ENCODE peak calls at places on chromosomes 13 and 19, in nine cellular contexts. F, N, M, W, U, H, Z, R and D are unnamed samples.

GRCh38 chr13:23667750-23668149 is 97.5 kb downstream of the TNFRSF19 start:
- DNase-seq in R (no peak), U (no peak), N (no peak), H (no peak), Z (no peak), W (no peak), M (no peak), F (peak), D (no peak)

GRCh38 chr13:40333238-40333637 is 333.2 kb downstream of the FOXO1 start:
- DNase-seq in N (no peak), W (no peak), H (no peak), R (no peak), U (no peak), M (peak), Z (no peak), F (no peak), D (no peak)

GRCh38 chr19:43777163-43777700 is 3.5 kb downstream of the KCNN4 start:
- DNase-seq in F (no peak), N (no peak), Z (no peak), W (no peak), R (no peak), U (no peak), H (no peak), M (no peak), D (peak)

GRCh38 chr19:48418317-48419064 is 25.0 kb downstream of the GRIN2D start:
- DNase-seq in H (no peak), M (no peak), U (peak), F (no peak), R (no peak), W (no peak), N (no peak), Z (no peak), D (no peak)

GRCh38 chr19:10095948-10096614 is 6.4 kb downstream of the ANGPTL6 start:
- DNase-seq in H (peak), W (peak), M (peak), Z (peak), N (peak), U (peak), R (peak), F (peak), D (peak)

GRCh38 chr19:53772943-53773342 is 51.2 kb downstream of the NLRP12 start:
- DNase-seq in Z (peak), W (no peak), F (peak), M (peak), R (peak), N (no peak), U (peak), H (no peak), D (no peak)

GRCh38 chr19:45809643-45810159 is 5.4 kb downstream of the RSPH6A start:
- DNase-seq in N (no peak), U (peak), W (no peak), H (no peak), F (no peak), R (no peak), Z (peak), M (no peak), D (no peak)

GRCh38 chr13:36323951-36324566 is 22.1 kb downstream of the SPART start:
- DNase-seq in N (no peak), F (no peak), Z (no peak), W (no peak), H (no peak), U (peak), R (no peak), M (no peak), D (no peak)

GRCh38 chr19:2546128-2547032 is 70.5 kb downstream of the GADD45B start:
- DNase-seq in M (peak), N (peak), U (no peak), Z (no peak), F (peak), H (peak), W (peak), R (peak), D (peak)

GRCh38 chr13:102586615-102587014 is 10.2 kb upstream of the TPP2 start:
- DNase-seq in W (no peak), N (no peak), R (no peak), F (no peak), M (no peak), Z (no peak), H (no peak), U (no peak), D (no peak)

GRCh38 chr13:100707818-100708740 is 33.5 kb upstream of the TMTC4 start:
- DNase-seq in Z (no peak), U (no peak), F (no peak), M (no peak), W (no peak), H (no peak), R (no peak), N (no peak), D (no peak)

GRCh38 chr19:30318261-30318660 is 53.9 kb upstream of the ZNF536 start:
- DNase-seq in U (no peak), Z (no peak), R (no peak), M (no peak), F (no peak), N (peak), H (no peak), W (no peak), D (no peak)

GRCh38 chr13:27466513-27466912 is 16.1 kb upstream of the MTIF3 start:
- DNase-seq in W (no peak), N (no peak), Z (no peak), F (no peak), U (no peak), H (no peak), M (no peak), R (no peak), D (no peak)

GRCh38 chr13:34308725-34309124 is 490.8 kb downstream of the RFC3 start:
- DNase-seq in Z (no peak), R (no peak), M (no peak), W (no peak), U (no peak), H (no peak), N (no peak), F (no peak), D (no peak)

GRCh38 chr19:17325881-17326594 is 8.6 kb downstream of the ANO8 start:
- DNase-seq in R (no peak), H (no peak), U (no peak), N (no peak), W (no peak), F (no peak), Z (no peak), M (no peak), D (no peak)

GRCh38 chr13:27920677-27921420 is 1.0 kb downstream of the PDX1 start:
- DNase-seq in W (no peak), H (no peak), U (peak), Z (no peak), R (no peak), N (no peak), M (no peak), F (peak), D (no peak)

GRCh38 chr19:34480491-34480890 is 1.1 kb upstream of the WTIP start:
- DNase-seq in Z (no peak), R (no peak), H (no peak), F (no peak), W (no peak), U (no peak), N (no peak), M (no peak), D (no peak)

GRCh38 chr13:30373727-30374126 is 48.6 kb upstream of the UBE2L5 start:
- DNase-seq in W (no peak), R (no peak), U (no peak), M (no peak), N (no peak), Z (no peak), H (peak), F (no peak), D (no peak)

GRCh38 chr19:32924200-32924599 is 47.6 kb downstream of the CEP89 start:
- DNase-seq in M (peak), F (no peak), H (no peak), U (peak), R (no peak), N (no peak), Z (peak), W (no peak), D (no peak)

GRCh38 chr19:36973021-36973843 is 57.1 kb downstream of the ZNF568 start:
- DNase-seq in H (peak), N (peak), U (no peak), F (no peak), R (peak), W (peak), M (peak), Z (peak), D (peak)

GRCh38 chr13:83515267-83515666 is 367.0 kb downstream of the SLITRK1 start:
- DNase-seq in R (no peak), Z (no peak), U (peak), M (no peak), H (no peak), N (no peak), F (no peak), W (no peak), D (no peak)

GRCh38 chr13:97879646-97880297 is 73.7 kb upstream of the IPO5 start:
- DNase-seq in W (no peak), U (peak), Z (peak), M (no peak), H (no peak), N (no peak), R (no peak), F (no peak), D (no peak)

GRCh38 chr19:17525141-17525540 is 13.7 kb downstream of the PGLS start:
- DNase-seq in N (no peak), Z (no peak), U (no peak), M (no peak), F (no peak), H (no peak), R (no peak), W (no peak), D (no peak)

GRCh38 chr13:28022848-28023518 is 34.5 kb upstream of the URAD start:
- DNase-seq in F (peak), N (no peak), U (no peak), M (no peak), Z (no peak), R (no peak), W (no peak), H (no peak), D (no peak)

GRCh38 chr13:42215578-42216421 is 56.2 kb upstream of the AKAP11 start:
- DNase-seq in H (no peak), F (peak), R (no peak), Z (peak), N (no peak), W (no peak), M (peak), U (peak), D (no peak)

GRCh38 chr13:39602614-39603366 is at the start of gene LHFPL6:
- DNase-seq in Z (peak), M (peak), U (peak), F (peak), N (peak), R (peak), H (peak), W (peak), D (peak)

GRCh38 chr13:95480131-95480545 is 72.4 kb upstream of the CLDN10 start:
- DNase-seq in M (no peak), F (no peak), U (no peak), R (no peak), N (no peak), Z (no peak), H (peak), W (no peak), D (peak)

GRCh38 chr19:28024920-28025319 is 1188.0 kb downstream of the UQCRFS1 start:
- DNase-seq in R (no peak), F (no peak), N (no peak), U (no peak), W (no peak), M (no peak), H (no peak), Z (no peak), D (no peak)

GRCh38 chr13:110592670-110593069 is 22.7 kb upstream of the NAXD start:
- DNase-seq in M (no peak), U (no peak), R (no peak), Z (no peak), H (no peak), W (no peak), F (no peak), N (no peak), D (no peak)

GRCh38 chr19:1854542-1855039 is 6.3 kb upstream of the REXO1 start:
- DNase-seq in F (peak), Z (no peak), U (no peak), M (peak), W (peak), H (no peak), N (no peak), R (no peak), D (no peak)

GRCh38 chr19:12696366-12697335 is at the start of gene FBXW9:
- DNase-seq in Z (peak), W (peak), N (peak), F (peak), M (peak), H (peak), R (peak), U (peak), D (peak)

GRCh38 chr19:31349160-31349881 is at the start of gene TSHZ3:
- DNase-seq in F (peak), N (peak), Z (no peak), M (peak), W (peak), U (peak), H (peak), R (peak), D (peak)

GRCh38 chr13:36130542-36131214 is 504 bp downstream of the DCLK1 start:
- DNase-seq in W (peak), Z (no peak), F (peak), R (peak), H (peak), M (no peak), U (no peak), N (no peak), D (peak)

GRCh38 chr13:47886314-47886713 is 114.8 kb downstream of the SUCLA2 start:
- DNase-seq in Z (no peak), M (no peak), U (no peak), H (no peak), F (no peak), N (no peak), W (no peak), R (no peak), D (no peak)

GRCh38 chr13:22198656-22199217 is 527.9 kb downstream of the FGF9 start:
- DNase-seq in F (no peak), Z (no peak), M (no peak), H (no peak), N (no peak), U (no peak), R (no peak), W (no peak), D (no peak)

GRCh38 chr13:28761586-28761985 is 42.8 kb upstream of the SLC46A3 start:
- DNase-seq in W (no peak), M (no peak), F (no peak), U (no peak), N (no peak), H (no peak), R (no peak), Z (no peak), D (no peak)

GRCh38 chr19:13796301-13797057 is 1.2 kb downstream of the ZSWIM4 start:
- DNase-seq in H (peak), U (peak), F (peak), R (peak), N (peak), M (peak), W (peak), Z (peak), D (peak)

GRCh38 chr13:78680064-78680463 is 21.1 kb upstream of the OBI1 start:
- DNase-seq in N (no peak), M (no peak), Z (no peak), U (no peak), W (no peak), H (no peak), R (no peak), F (no peak), D (no peak)

GRCh38 chr13:78679329-78679728 is 20.4 kb upstream of the OBI1 start:
- DNase-seq in W (no peak), H (no peak), U (no peak), M (no peak), N (no peak), R (no peak), Z (no peak), F (no peak), D (no peak)

GRCh38 chr13:78674638-78675037 is 15.7 kb upstream of the OBI1 start:
- DNase-seq in H (no peak), Z (no peak), N (no peak), M (no peak), F (no peak), W (no peak), R (no peak), U (no peak), D (no peak)

GRCh38 chr13:78675112-78675511 is 16.2 kb upstream of the OBI1 start:
- DNase-seq in R (no peak), M (no peak), F (no peak), N (no peak), H (no peak), U (no peak), Z (no peak), W (no peak), D (no peak)

GRCh38 chr13:78680611-78681010 is 21.7 kb upstream of the OBI1 start:
- DNase-seq in H (no peak), R (no peak), M (no peak), U (no peak), Z (no peak), F (no peak), W (no peak), N (no peak), D (no peak)
- TF ChIP-seq CTCF in H (no peak), R (no peak), M (no peak), U (no peak), Z (no peak), F (no peak), W (no peak), N (no peak), D (no peak)

DNA sequence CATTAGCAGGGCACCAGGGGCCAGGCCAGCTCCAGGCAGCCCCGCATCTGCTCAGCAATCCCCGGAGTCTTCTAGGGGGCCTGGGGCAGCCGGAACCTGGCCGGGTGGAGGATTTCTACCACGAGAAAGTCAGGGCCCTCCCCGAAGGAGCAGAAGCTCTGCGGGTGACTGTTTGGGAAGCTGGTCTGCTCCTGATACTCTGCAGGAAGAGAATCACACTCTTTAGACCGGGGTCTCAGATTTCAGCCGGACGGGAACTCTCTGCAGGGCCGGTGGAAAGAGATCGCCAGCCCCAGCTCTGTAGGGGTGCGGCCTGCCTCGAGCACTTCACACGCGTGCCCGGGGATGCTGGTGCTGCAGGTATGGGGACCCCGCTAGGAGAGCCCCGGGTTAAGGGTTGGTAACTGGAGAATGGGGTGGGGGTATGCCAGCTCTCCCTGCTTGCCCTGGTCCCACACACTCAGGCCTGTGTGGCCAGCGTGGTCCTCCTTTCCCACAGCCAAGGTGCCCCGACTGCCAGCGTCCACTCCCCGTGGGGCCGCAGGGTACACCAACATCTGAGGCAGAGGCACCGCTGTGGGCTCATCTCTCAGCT is 20.1 kb downstream of the RASA3 start:
- DNase-seq in H (peak), R (peak), U (no peak), W (no peak), N (no peak), F (peak), Z (no peak), M (no peak), D (peak)
- H3K27ac ChIP-seq in H (no peak), R (no peak), U (no peak), W (no peak), N (no peak), F (peak), Z (peak), M (peak), D (peak)

GRCh38 chr19:50498219-50499056 is 12.6 kb downstream of the JOSD2 start:
- DNase-seq in M (no peak), U (no peak), W (no peak), H (no peak), N (no peak), R (no peak), Z (no peak), F (no peak), D (peak)

GRCh38 chr19:50500753-50501151 is 10.2 kb downstream of the JOSD2 start:
- DNase-seq in M (no peak), F (no peak), N (no peak), W (peak), R (no peak), U (no peak), H (no peak), Z (no peak), D (peak)

GRCh38 chr19:50501186-50501567 is 9.8 kb downstream of the JOSD2 start:
- DNase-seq in R (no peak), M (peak), W (no peak), N (no peak), F (no peak), U (peak), Z (no peak), H (no peak), D (peak)

GRCh38 chr19:50501568-50502475 is 9.2 kb downstream of the JOSD2 start:
- DNase-seq in R (no peak), F (no peak), M (no peak), H (no peak), Z (no peak), U (no peak), N (no peak), W (peak), D (peak)

GRCh38 chr19:50500060-50500752 is 10.8 kb downstream of the JOSD2 start:
- DNase-seq in Z (no peak), F (peak), M (no peak), W (peak), H (no peak), R (no peak), U (peak), N (no peak), D (peak)
- TF ChIP-seq CTCF in Z (peak), F (peak), M (no peak), W (no peak), H (no peak), R (no peak), U (peak), N (no peak), D (peak)

GRCh38 chr19:50332014-50332263 is 2.8 kb upstream of the KCNC3 start:
- DNase-seq in R (no peak), H (no peak), W (no peak), Z (no peak), N (no peak), F (no peak), M (no peak), U (no peak), D (no peak)

GRCh38 chr19:50329146-50329925 is at the start of gene KCNC3:
- DNase-seq in M (peak), N (peak), H (peak), R (peak), U (peak), W (peak), Z (peak), F (peak), D (peak)

GRCh38 chr19:50332264-50333038 is 3.3 kb upstream of the KCNC3 start:
- DNase-seq in F (peak), H (peak), R (no peak), Z (no peak), M (no peak), W (no peak), N (no peak), U (no peak), D (peak)

GRCh38 chr19:50331187-50332013 is 2.2 kb upstream of the KCNC3 start:
- DNase-seq in R (no peak), Z (no peak), H (peak), U (no peak), F (peak), M (no peak), N (no peak), W (no peak), D (peak)

GRCh38 chr19:50330365-50331078 is 1.3 kb upstream of the KCNC3 start:
- DNase-seq in R (peak), U (peak), F (peak), Z (no peak), M (peak), W (peak), N (no peak), H (peak), D (peak)
- H3K27ac ChIP-seq in R (no peak), U (peak), F (peak), Z (no peak), M (no peak), W (peak), N (no peak), H (peak), D (peak)

GRCh38 chr13:59680429-59681024 is 483.2 kb downstream of the DIAPH3 start:
- DNase-seq in U (peak), W (no peak), F (peak), R (no peak), H (no peak), N (no peak), Z (no peak), M (no peak), D (no peak)
- TF ChIP-seq CTCF in U (peak), W (peak), F (peak), R (no peak), H (peak), N (peak), Z (peak), M (peak), D (peak)

DNA sequence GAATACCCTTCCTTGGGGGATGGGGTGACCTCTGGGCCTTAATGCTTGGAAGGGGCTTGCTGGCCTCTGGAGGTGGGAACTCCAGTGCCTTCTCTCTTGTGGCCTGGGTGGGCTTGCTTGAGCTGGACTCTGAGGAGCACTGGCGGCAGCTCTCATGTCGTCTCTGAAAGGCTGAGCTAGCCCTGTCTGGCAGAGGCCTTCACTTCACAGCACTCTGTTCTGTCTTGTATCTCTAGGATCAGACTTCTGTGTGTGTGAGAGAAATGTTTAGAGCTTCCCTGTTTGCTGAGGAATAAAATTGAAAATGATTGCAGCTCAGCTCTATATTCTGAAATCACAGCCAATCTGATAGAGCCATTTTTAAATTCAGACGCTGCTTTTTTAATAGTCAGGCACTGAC is 185.3 kb downstream of the KCNRG start:
- DNase-seq in M (no peak), W (no peak), F (no peak), N (no peak), Z (no peak), U (no peak), R (no peak), H (no peak), D (no peak)
- H3K27ac ChIP-seq in M (no peak), W (no peak), F (no peak), N (no peak), Z (no peak), U (no peak), R (peak), H (no peak), D (no peak)